ENCODE peak calls at places on chromosomes 5 and 9, in seven cellular contexts. X, Q, O, Z, V, G and T are unnamed samples.

GRCh38 chr9:116355153-116355827 is 201.7 kb downstream of the PAPPA start:
- DNase-seq in Q (no peak), O (peak; percentile 45), X (peak; percentile 28), Z (no peak), G (no peak), V (no peak), T (no peak)

GRCh38 chr5:109349419-109349818 is 60.4 kb downstream of the PJA2 start:
- DNase-seq in Q (no peak), O (no peak), V (no peak), G (no peak), X (no peak), Z (no peak), T (no peak)

GRCh38 chr5:23316060-23316591 is 191.3 kb upstream of the PRDM9 start:
- DNase-seq in Z (no peak), V (no peak), X (no peak), G (no peak), Q (no peak), O (no peak), T (no peak)

GRCh38 chr5:150340614-150341265 is 16.8 kb upstream of the TCOF1 start:
- DNase-seq in O (no peak), X (no peak), Z (no peak), V (no peak), Q (no peak), G (no peak), T (no peak)

GRCh38 chr5:175254155-175254554 is 189.8 kb downstream of the DRD1 start:
- DNase-seq in X (peak; percentile 42), V (no peak), G (peak; percentile 82), O (no peak), Z (peak; percentile 31), Q (peak; percentile 17), T (no peak)

GRCh38 chr5:108345541-108346171 is 36.2 kb downstream of the FBXL17 start:
- DNase-seq in O (peak; percentile 37), X (peak; percentile 67), Q (no peak), Z (peak; percentile 48), G (peak; percentile 66), V (peak; percentile 10), T (no peak)

GRCh38 chr9:131657456-131657855 is 82.4 kb downstream of the RAPGEF1 start:
- DNase-seq in O (no peak), G (no peak), Q (no peak), V (no peak), Z (no peak), X (no peak), T (no peak)

GRCh38 chr5:74310967-74311930 is 329.3 kb downstream of the ENC1 start:
- DNase-seq in Q (no peak), X (no peak), Z (no peak), V (no peak), G (no peak), O (no peak), T (no peak)

GRCh38 chr9:94086468-94086867 is 2.2 kb downstream of the PTPDC1 start:
- DNase-seq in X (peak; percentile 72), Z (peak; percentile 78), O (no peak), G (peak; percentile 78), Q (no peak), V (no peak), T (no peak)

GRCh38 chr9:80326105-80326504 is 754.3 kb downstream of the TLE4 start:
- DNase-seq in G (no peak), Z (no peak), Q (no peak), O (no peak), V (no peak), X (no peak), T (no peak)

GRCh38 chr5:140868721-140869554 is at the start of gene PCDHA11:
- DNase-seq in O (no peak), Q (no peak), V (peak; percentile 88), Z (peak; percentile 7), G (no peak), X (no peak), T (no peak)

GRCh38 chr5:68239485-68239884 is 23.9 kb downstream of the PIK3R1 start:
- DNase-seq in Q (peak; percentile 69), Z (peak; percentile 81), G (peak; percentile 89), V (no peak), X (peak; percentile 90), O (no peak), T (peak; percentile 81)

GRCh38 chr9:21709464-21710058 is 92.9 kb upstream of the MTAP start:
- DNase-seq in Q (peak; percentile 44), Z (peak; percentile 59), G (peak; percentile 59), X (peak; percentile 53), V (no peak), O (peak; percentile 30), T (peak; percentile 32)

GRCh38 chr5:41747291-41747690 is 122.9 kb downstream of the OXCT1 start:
- DNase-seq in V (no peak), X (peak; percentile 71), G (peak; percentile 50), Z (peak; percentile 24), Q (no peak), O (no peak), T (no peak)

GRCh38 chr5:177987326-177987725 is 8.7 kb downstream of the PROP1 start:
- DNase-seq in V (no peak), X (no peak), Z (no peak), G (no peak), Q (no peak), O (no peak), T (no peak)